ENCODE peak calls at places on chromosomes 16 and 17, in four cellular contexts. Z, Y, M and S are unnamed samples.

GRCh38 chr17:38605230-38605851 is 411 bp downstream of the SRCIN1 start:
- DNase-seq in Z (no peak), M (no peak), Y (no peak), S (peak)

GRCh38 chr17:39939588-39940419 is 12.3 kb downstream of the LRRC3C start:
- DNase-seq in M (peak), Y (no peak), Z (peak), S (peak)

GRCh38 chr17:16937431-16937830 is 34.5 kb downstream of the TNFRSF13B start:
- DNase-seq in M (no peak), Y (no peak), Z (no peak), S (no peak)

GRCh38 chr17:10072086-10072485 is 126.3 kb downstream of the GAS7 start:
- DNase-seq in Y (no peak), Z (no peak), M (no peak), S (no peak)

GRCh38 chr16:85717393-85718152 is 28.8 kb upstream of the GINS2 start:
- DNase-seq in Y (peak), Z (peak), M (no peak), S (peak)

GRCh38 chr16:17129971-17130370 is 340.8 kb downstream of the XYLT1 start:
- DNase-seq in Y (no peak), M (no peak), Z (no peak), S (no peak)

GRCh38 chr17:37752482-37752881 is 7.6 kb upstream of the HNF1B start:
- DNase-seq in Z (no peak), Y (no peak), M (no peak), S (no peak)

GRCh38 chr16:86349338-86349900 is 160.9 kb upstream of the FOXF1 start:
- DNase-seq in M (no peak), Z (no peak), Y (no peak), S (no peak)

GRCh38 chr17:4944554-4945175 is 3.7 kb downstream of the PFN1 start:
- DNase-seq in Z (no peak), Y (no peak), M (no peak), S (no peak)

GRCh38 chr16:66324785-66325184 is 41.7 kb upstream of the CDH5 start:
- DNase-seq in M (no peak), Z (no peak), Y (no peak), S (peak)

GRCh38 chr17:74429604-74430384 is 2.1 kb upstream of the GPRC5C start:
- DNase-seq in Y (no peak), Z (no peak), M (no peak), S (no peak)

GRCh38 chr16:2720719-2721633 is 952 bp upstream of the PRSS27 start:
- DNase-seq in Y (peak), M (peak), Z (peak), S (peak)

GRCh38 chr16:69118994-69119393 is 13.4 kb downstream of the CHTF8 start:
- DNase-seq in Z (no peak), M (no peak), Y (no peak), S (no peak)

GRCh38 chr17:21375757-21376584 is at the start of gene KCNJ12:
- DNase-seq in Y (no peak), Z (no peak), M (no peak), S (peak)

GRCh38 chr17:76318586-76318985 is 10.5 kb upstream of the QRICH2 start:
- DNase-seq in M (peak), Z (no peak), Y (no peak), S (no peak)

GRCh38 chr16:1946495-1947368 is 3.7 kb upstream of the MSRB1 start:
- DNase-seq in Z (no peak), Y (no peak), M (no peak), S (no peak)

GRCh38 chr16:49352923-49353322 is 20.7 kb upstream of the C16orf78 start:
- DNase-seq in M (no peak), Z (no peak), Y (no peak), S (peak)

GRCh38 chr16:85359147-85359822 is 247.0 kb upstream of the CIBAR2 start:
- DNase-seq in Z (no peak), M (no peak), Y (no peak), S (no peak)

GRCh38 chr16:85657996-85658395 is 30.8 kb downstream of the GINS2 start:
- DNase-seq in M (no peak), Y (no peak), Z (no peak), S (no peak)

GRCh38 chr17:17892009-17892408 is 55.2 kb upstream of the SREBF1 start:
- DNase-seq in Y (no peak), M (no peak), Z (no peak), S (peak)

GRCh38 chr16:19809693-19810092 is 75.0 kb downstream of the GPRC5B start:
- DNase-seq in Y (no peak), M (no peak), Z (no peak), S (no peak)

GRCh38 chr16:71564377-71564967 is 12.4 kb downstream of the TAT start:
- DNase-seq in M (no peak), Y (no peak), Z (no peak), S (no peak)

GRCh38 chr16:86572041-86572521 is 5.5 kb downstream of the FOXC2 start:
- DNase-seq in Y (no peak), Z (no peak), M (no peak), S (no peak)

GRCh38 chr17:69711504-69711903 is 297.0 kb downstream of the MAP2K6 start:
- DNase-seq in Y (no peak), M (no peak), Z (no peak), S (no peak)

GRCh38 chr16:10937068-10937859 is 5.0 kb downstream of the DEXI start:
- DNase-seq in M (no peak), Z (no peak), Y (no peak), S (no peak)

GRCh38 chr16:1057252-1057932 is 15.2 kb upstream of the SSTR5 start:
- DNase-seq in M (no peak), Y (peak), Z (peak), S (peak)

GRCh38 chr17:76478097-76478496 is 10.7 kb downstream of the AANAT start:
- DNase-seq in Z (no peak), M (no peak), Y (no peak), S (no peak)

GRCh38 chr16:1929105-1929504 is 10.9 kb upstream of the HS3ST6 start:
- DNase-seq in Z (no peak), Y (no peak), M (no peak), S (peak)

GRCh38 chr16:3580686-3581085 is 3.5 kb upstream of the NLRC3 start:
- DNase-seq in Y (no peak), Z (no peak), M (no peak), S (no peak)

GRCh38 chr17:66764559-66764958 is 70.4 kb upstream of the CACNG5 start:
- DNase-seq in M (no peak), Y (no peak), Z (no peak), S (no peak)

GRCh38 chr16:85514601-85515318 is 98.4 kb upstream of the GSE1 start:
- DNase-seq in M (peak), Z (no peak), Y (no peak), S (no peak)

GRCh38 chr17:30165960-30166359 is 49.3 kb downstream of the NSRP1 start:
- DNase-seq in M (no peak), Z (no peak), Y (no peak), S (no peak)